ENCODE peak calls at places on chromosomes 16 and 17, in seven cellular contexts. N is tibial artery, H is fibroblast of pulmonary artery, S is GM12865, X is IMR-90, Y is foreskin fibroblast, O is lower leg skin. J is an unnamed sample.
A peak's percentile ranks its signal among the peaks of the same experiment; 100 is the strongest.

GRCh38 chr17:37065486-37066321 is 117.0 kb downstream of the AATF start:
- DNase-seq in O (no peak), X (no peak), S (no peak), H (no peak), N (no peak), Y (no peak), J (no peak)

GRCh38 chr17:13346081-13346533 is 255.6 kb downstream of the HS3ST3A1 start:
- DNase-seq in N (no peak), S (no peak), Y (peak; percentile 96), X (peak; percentile 97), O (no peak), H (peak; percentile 93), J (peak; percentile 45)

GRCh38 chr17:51630101-51630671 is 369.8 kb downstream of the UTP18 start:
- DNase-seq in H (no peak), N (no peak), S (no peak), O (no peak), Y (no peak), X (no peak), J (no peak)

GRCh38 chr17:82943339-82943738 is 103.5 kb upstream of the ZNF750 start:
- DNase-seq in N (no peak), Y (no peak), H (no peak), S (no peak), X (no peak), O (no peak), J (no peak)

GRCh38 chr17:37710344-37710886 is 34.4 kb downstream of the HNF1B start:
- DNase-seq in N (peak; percentile 28), H (peak; percentile 77), X (peak; percentile 62), S (peak; percentile 9), Y (peak; percentile 14), O (no peak), J (peak; percentile 36)

GRCh38 chr16:48204825-48205151 is 39.3 kb upstream of the LONP2 start:
- DNase-seq in S (no peak), Y (no peak), H (no peak), N (no peak), O (no peak), X (no peak), J (no peak)

GRCh38 chr17:27489045-27489715 is 32.9 kb downstream of the KSR1 start:
- DNase-seq in S (no peak), H (peak; percentile 80), O (peak; percentile 87), Y (peak; percentile 19), X (peak; percentile 59), N (peak; percentile 91), J (peak; percentile 62)

GRCh38 chr17:29977836-29978235 is 36.4 kb downstream of the EFCAB5 start:
- DNase-seq in O (no peak), H (peak; percentile 65), S (no peak), Y (peak; percentile 61), N (no peak), X (peak; percentile 41), J (peak; percentile 31)

GRCh38 chr17:77433385-77434135 is 292.8 kb downstream of the SEC14L1 start:
- DNase-seq in Y (peak; percentile 76), N (no peak), X (peak; percentile 82), O (no peak), H (peak; percentile 68), S (peak; percentile 81), J (no peak)

GRCh38 chr16:84048306-84048705 is 5.7 kb upstream of the SLC38A8 start:
- DNase-seq in Y (no peak), X (no peak), N (no peak), S (no peak), H (no peak), O (no peak), J (peak; percentile 29)

GRCh38 chr17:82458885-82459424 is 414 bp downstream of the NARF start:
- DNase-seq in O (no peak), Y (no peak), X (peak; percentile 19), H (peak; percentile 30), S (peak; percentile 65), N (no peak), J (no peak)

GRCh38 chr17:28737770-28738679 is 5.8 kb upstream of the TRAF4 start:
- DNase-seq in X (no peak), Y (no peak), O (no peak), S (peak; percentile 96), H (no peak), N (no peak), J (peak; percentile 49)

GRCh38 chr16:85519540-85520231 is 93.4 kb upstream of the GSE1 start:
- DNase-seq in Y (no peak), S (no peak), H (no peak), X (no peak), O (no peak), N (no peak), J (no peak)

GRCh38 chr17:81494984-81495383 is 17.6 kb downstream of the ACTG1 start:
- DNase-seq in Y (no peak), X (no peak), H (no peak), N (no peak), S (peak; percentile 39), O (no peak), J (no peak)

GRCh38 chr16:14632693-14633569 is at the start of gene BFAR:
- DNase-seq in H (peak; percentile 97), N (peak; percentile 99), Y (peak; percentile 97), O (peak; percentile 98), X (peak; percentile 93), S (peak; percentile 99), J (peak; percentile 96)

GRCh38 chr17:65785109-65785508 is 223.7 kb upstream of the AXIN2 start:
- DNase-seq in O (no peak), X (peak; percentile 97), S (no peak), H (peak; percentile 97), N (no peak), Y (peak; percentile 83), J (peak; percentile 86)

GRCh38 chr17:42002792-42003301 is 14.4 kb downstream of the DNAJC7 start:
- DNase-seq in S (no peak), X (peak; percentile 56), H (no peak), O (no peak), Y (no peak), N (no peak), J (no peak)

GRCh38 chr16:89242795-89243200 is 25.3 kb downstream of the ZNF778 start:
- DNase-seq in S (no peak), H (no peak), Y (no peak), N (no peak), O (no peak), X (no peak), J (no peak)

GRCh38 chr16:65201446-65202010 is 79.7 kb upstream of the CDH11 start:
- DNase-seq in S (no peak), O (no peak), H (no peak), X (peak; percentile 19), N (no peak), Y (no peak), J (no peak)

GRCh38 chr17:37160940-37161339 is 212.2 kb downstream of the AATF start:
- DNase-seq in S (no peak), H (peak; percentile 79), X (peak; percentile 57), N (no peak), Y (peak; percentile 70), O (no peak), J (peak; percentile 86)

DNA sequence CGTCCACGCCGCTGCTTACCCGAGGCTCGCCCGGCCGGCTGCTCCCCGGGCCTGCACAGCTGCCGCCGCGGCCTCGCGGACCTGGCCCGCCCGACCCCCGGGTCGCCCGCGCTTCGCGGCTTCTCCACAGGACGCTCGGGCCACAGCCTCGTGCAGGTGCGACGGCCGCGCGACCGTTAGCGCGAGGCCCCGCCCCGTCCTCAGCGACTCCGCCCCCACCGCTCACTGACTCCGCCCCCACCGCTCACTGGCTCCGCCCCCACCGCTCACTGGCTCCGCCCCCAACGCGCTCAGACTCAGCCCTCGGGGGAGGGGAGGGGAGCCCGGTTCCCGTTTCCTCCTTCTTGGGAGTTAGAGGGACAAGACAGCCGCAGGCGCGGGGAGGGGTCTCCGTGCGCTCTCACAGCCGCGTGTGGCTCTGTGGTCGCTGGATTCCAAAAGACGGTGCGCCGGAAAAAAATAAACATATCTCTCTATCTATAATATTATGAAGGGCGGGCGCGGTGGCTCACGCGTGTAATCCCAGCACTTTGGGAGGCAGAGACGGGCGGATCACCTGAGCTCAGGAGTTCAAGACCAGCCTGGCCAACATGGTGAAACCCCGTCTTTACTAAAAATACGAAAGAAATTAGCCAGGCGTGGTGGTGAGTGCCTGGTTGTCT is at the start of gene MEIOB:
- DNase-seq in S (peak; percentile 5), H (no peak), X (no peak), O (no peak), N (no peak), Y (no peak), J (peak; percentile 33)
- H3K4me3 ChIP-seq in S (no peak within 1 kb of the TSS), H (peak within 1 kb of the TSS; percentile 30), X (peak within 1 kb of the TSS; percentile 12), O (no peak within 1 kb of the TSS), N (no peak within 1 kb of the TSS), Y (no peak within 1 kb of the TSS), J (no peak within 1 kb of the TSS)

DNA sequence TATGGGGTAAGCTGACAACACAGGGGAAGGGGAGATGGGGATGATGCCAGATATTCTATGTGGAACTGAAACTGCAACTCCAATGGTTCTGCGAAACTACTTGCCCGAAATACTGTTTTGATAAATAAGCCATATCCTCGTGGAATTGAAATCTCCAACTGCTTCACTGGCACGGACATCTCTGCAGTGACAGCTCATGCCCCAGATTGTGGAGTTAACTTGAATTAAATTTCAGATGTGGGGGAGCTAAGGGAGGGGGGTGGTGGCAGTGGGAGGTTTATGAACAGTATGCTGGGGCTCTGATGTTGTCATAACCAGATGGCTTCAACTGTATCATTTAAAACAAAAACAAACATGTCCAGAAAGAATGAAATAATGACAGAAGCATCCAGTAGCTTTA is 21.8 kb downstream of the NXPH3 start:
- DNase-seq in S (no peak), Y (no peak), X (no peak), N (no peak), O (no peak), H (no peak), J (no peak)
- TF ChIP-seq CTCF in S (no peak), Y (no peak), X (no peak), N (no peak), O (no peak), H (no peak), J (no peak)

GRCh38 chr16:12899529-12900168 is 1.7 kb upstream of the SHISA9 start:
- DNase-seq in N (no peak), Y (no peak), H (no peak), S (no peak), O (no peak), X (no peak), J (peak; percentile 33)

GRCh38 chr16:12900599-12901203 is 697 bp upstream of the SHISA9 start:
- DNase-seq in X (no peak), H (no peak), O (no peak), N (no peak), Y (no peak), S (no peak), J (no peak)

GRCh38 chr16:12901597-12902436 is at the start of gene SHISA9:
- DNase-seq in Y (peak; percentile 38), N (no peak), H (no peak), O (no peak), S (peak; percentile 6), X (no peak), J (no peak)

GRCh38 chr16:12902511-12903324 is 1.3 kb downstream of the SHISA9 start:
- DNase-seq in S (no peak), X (no peak), N (no peak), Y (no peak), O (no peak), H (no peak), J (no peak)

GRCh38 chr16:12901204-12901596 is 198 bp upstream of the SHISA9 start:
- DNase-seq in S (no peak), Y (no peak), N (no peak), H (no peak), X (no peak), O (no peak), J (no peak)
- H3K4me3 ChIP-seq in S (no peak overlapping the region), Y (no peak overlapping the region), N (no peak overlapping the region), H (no peak overlapping the region), X (no peak overlapping the region), O (no peak overlapping the region), J (no peak overlapping the region)

DNA sequence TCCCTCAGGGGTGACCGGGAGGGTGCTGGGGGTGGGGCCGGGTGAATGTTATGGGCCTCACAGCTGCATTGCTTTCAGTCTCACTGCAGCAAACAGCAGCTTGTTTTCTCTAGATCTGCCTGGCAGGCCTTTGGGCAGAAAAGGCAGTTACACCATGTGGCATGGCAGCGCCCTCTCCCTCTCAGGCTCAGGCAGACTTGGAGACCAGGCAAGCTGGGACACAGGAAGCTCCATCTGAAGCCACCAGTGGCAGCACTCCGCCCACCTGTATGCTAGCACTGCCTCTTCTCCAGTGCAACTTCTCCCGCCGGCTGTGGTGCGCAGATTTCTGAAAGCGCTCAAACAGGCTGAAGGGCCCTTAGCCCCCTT is 66.4 kb downstream of the MPRIP start:
- DNase-seq in N (peak; percentile 41), S (no peak), Y (no peak), O (no peak), H (no peak), X (no peak), J (peak; percentile 23)
- TF ChIP-seq CTCF in N (peak; percentile 18), S (no peak), Y (no peak), O (no peak), H (no peak), X (no peak), J (peak; percentile 28)

J was measured in epithelial cell of esophagus.